ENCODE peak calls at places on chromosomes 11 and 22, in seven cellular contexts. U, Z, W, I, V, F and Y are unnamed samples.

GRCh38 chr11:12162652-12163051 is 52.3 kb downstream of the MICAL2 start:
- DNase-seq in U (no peak), W (no peak), V (no peak), I (no peak), Z (no peak), F (no peak), Y (no peak)

GRCh38 chr11:26891501-26891900 is 102.4 kb upstream of the FIBIN start:
- DNase-seq in I (no peak), W (no peak), U (no peak), F (no peak), Z (no peak), V (no peak), Y (no peak)

GRCh38 chr11:2826679-2827056 is 58.9 kb downstream of the CDKN1C start:
- DNase-seq in I (no peak), U (no peak), F (no peak), Z (no peak), W (no peak), V (no peak), Y (no peak)

GRCh38 chr11:67416416-67417335 is 1.2 kb downstream of the CARNS1 start:
- DNase-seq in Z (no peak), V (no peak), I (no peak), F (no peak), W (peak), U (no peak), Y (no peak)

GRCh38 chr11:17116121-17116520 is 38.7 kb upstream of the RPS13 start:
- DNase-seq in U (no peak), F (no peak), V (no peak), W (no peak), I (no peak), Z (no peak), Y (no peak)

GRCh38 chr11:118998822-118999221 is 884 bp downstream of the CENATAC start:
- DNase-seq in V (peak), Z (no peak), I (peak), W (peak), U (no peak), F (no peak), Y (no peak)

GRCh38 chr11:115682101-115682500 is 177.9 kb upstream of the CADM1 start:
- DNase-seq in V (no peak), F (no peak), U (no peak), Z (no peak), W (no peak), I (no peak), Y (no peak)

GRCh38 chr22:33758125-33758483 is 162.2 kb downstream of the LARGE1 start:
- DNase-seq in Z (no peak), F (no peak), I (no peak), U (no peak), W (no peak), V (no peak), Y (no peak)

GRCh38 chr11:132052904-132053303 is 682.5 kb downstream of the NTM start:
- DNase-seq in F (no peak), Z (no peak), V (no peak), W (no peak), I (no peak), U (no peak), Y (no peak)

GRCh38 chr22:26939466-26939865 is 282.1 kb downstream of the MIAT start:
- DNase-seq in F (no peak), U (no peak), I (no peak), W (no peak), Z (no peak), V (no peak), Y (no peak)

DNA sequence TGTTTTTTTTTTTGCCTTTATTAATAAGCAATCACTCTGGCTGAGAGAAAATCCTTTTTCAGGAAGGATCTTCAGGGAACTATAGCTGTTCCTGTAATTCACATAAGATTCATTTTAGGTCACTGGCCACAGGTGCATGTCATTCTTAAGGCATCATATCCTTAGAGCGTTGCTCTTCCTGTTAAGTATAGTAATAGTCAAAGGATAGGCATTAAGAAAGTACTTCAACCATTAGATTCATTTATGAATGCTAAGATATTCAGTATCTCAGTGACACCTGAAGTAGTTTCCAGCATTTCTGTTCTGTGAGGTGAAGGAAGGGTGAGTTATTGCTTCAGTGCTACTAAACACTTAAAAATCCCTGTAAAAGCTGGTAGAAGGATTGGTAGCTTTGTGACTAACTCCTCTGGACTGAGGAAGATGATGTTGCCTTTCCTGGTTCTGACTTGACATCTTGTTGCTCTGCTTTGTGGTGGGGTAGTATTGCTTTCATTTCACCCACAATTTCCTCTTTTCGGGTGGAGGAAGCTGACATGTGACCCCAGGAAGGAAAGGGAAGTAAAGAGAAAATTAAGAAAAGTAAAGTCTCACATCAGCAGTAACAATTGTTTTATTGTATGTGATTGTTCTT is 34.7 kb downstream of the RNF169 start:
- DNase-seq in U (no peak), I (no peak), Z (no peak), F (no peak), W (no peak), V (peak), Y (peak)
- TF ChIP-seq SP1 in U (no peak), I (no peak), Z (no peak), F (no peak), W (no peak), V (peak), Y (no peak)

GRCh38 chr22:46069518-46070214 is 80.7 kb upstream of the PPARA start:
- DNase-seq in F (no peak), I (no peak), Z (no peak), U (peak), V (peak), W (no peak), Y (no peak)
- TF ChIP-seq SP1 in F (no peak), I (no peak), Z (no peak), U (no peak), V (peak), W (no peak), Y (no peak)

DNA sequence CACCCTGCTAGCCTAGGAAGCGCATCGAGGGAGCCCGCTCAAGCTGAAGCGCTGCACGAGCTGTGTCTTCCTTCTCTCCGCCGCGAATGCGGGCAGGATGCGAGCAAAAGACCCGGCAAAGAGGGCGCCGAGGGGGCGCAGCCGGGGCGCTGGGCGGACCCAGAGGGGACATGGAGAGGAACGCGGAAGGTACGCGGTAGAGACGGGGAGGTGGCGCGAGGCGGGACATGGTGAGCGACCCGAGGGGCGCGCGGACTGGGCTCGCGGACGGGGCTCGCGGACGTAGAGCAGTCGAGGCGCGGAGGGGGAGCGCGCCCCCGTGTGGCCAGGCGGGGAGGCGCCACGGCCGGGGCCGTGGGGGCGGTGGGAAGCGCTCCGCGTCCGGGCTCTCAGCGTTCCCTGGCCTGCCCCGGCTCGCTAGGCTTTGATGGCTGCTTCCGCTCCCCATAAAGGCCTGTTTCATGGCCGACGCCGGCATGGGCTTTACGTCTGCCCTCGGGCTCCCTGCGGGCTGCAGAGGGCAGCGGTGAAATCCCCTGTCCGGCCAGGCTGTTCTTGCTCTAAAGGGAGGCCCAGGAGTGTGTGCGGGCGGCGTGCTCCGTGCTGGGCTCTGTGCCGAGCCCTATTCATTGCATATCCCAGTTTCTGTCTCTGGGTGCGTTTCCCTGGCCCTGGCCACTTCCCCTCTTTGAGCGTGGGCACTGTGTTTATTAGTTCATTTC is 31.2 kb upstream of the TRIM29 start:
- DNase-seq in W (peak), I (peak), U (peak), Z (peak), V (no peak), F (peak), Y (no peak)
- TF ChIP-seq SP1 in W (no peak), I (no peak), U (no peak), Z (peak), V (no peak), F (no peak), Y (no peak)

GRCh38 chr11:65298655-65299179 is 15.9 kb upstream of the CDC42EP2 start:
- DNase-seq in F (no peak), W (no peak), V (no peak), U (no peak), Z (no peak), I (no peak), Y (no peak)

GRCh38 chr11:65295571-65296338 is 18.9 kb upstream of the CDC42EP2 start:
- DNase-seq in U (no peak), I (no peak), F (no peak), V (no peak), Z (no peak), W (no peak), Y (no peak)

GRCh38 chr11:65300621-65301290 is 13.9 kb upstream of the CDC42EP2 start:
- DNase-seq in I (no peak), Z (no peak), W (no peak), U (no peak), V (no peak), F (no peak), Y (no peak)

GRCh38 chr11:65297026-65297667 is 17.5 kb upstream of the CDC42EP2 start:
- DNase-seq in U (no peak), F (no peak), W (no peak), Z (no peak), I (no peak), V (no peak), Y (no peak)

GRCh38 chr11:65298131-65298535 is 16.5 kb upstream of the CDC42EP2 start:
- DNase-seq in W (no peak), V (no peak), I (no peak), U (no peak), F (no peak), Z (no peak), Y (no peak)
- TF ChIP-seq SP1 in W (no peak), V (no peak), I (no peak), U (no peak), F (no peak), Z (no peak), Y (no peak)

GRCh38 chr11:69278091-69278867 is 15.7 kb upstream of the MYEOV start:
- DNase-seq in V (no peak), I (no peak), U (no peak), W (no peak), Z (no peak), F (no peak), Y (no peak)
- TF ChIP-seq SP1 in V (no peak), I (no peak), U (no peak), W (no peak), Z (no peak), F (no peak), Y (no peak)

GRCh38 chr11:128889657-128890213 is 1.4 kb upstream of the KCNJ5 start:
- DNase-seq in I (no peak), V (no peak), F (no peak), Z (no peak), U (no peak), W (no peak), Y (no peak)

GRCh38 chr11:128884054-128884453 is 7.1 kb upstream of the KCNJ5 start:
- DNase-seq in W (no peak), U (no peak), F (no peak), I (no peak), Z (no peak), V (no peak), Y (no peak)

GRCh38 chr11:128884703-128885338 is 6.3 kb upstream of the KCNJ5 start:
- DNase-seq in I (peak), U (peak), V (peak), W (peak), Z (peak), F (peak), Y (no peak)

GRCh38 chr11:128888034-128888985 is 2.8 kb upstream of the KCNJ5 start:
- DNase-seq in W (no peak), V (no peak), U (no peak), F (peak), I (no peak), Z (no peak), Y (no peak)

GRCh38 chr11:128886401-128887119 is 4.6 kb upstream of the KCNJ5 start:
- DNase-seq in Z (no peak), F (no peak), W (no peak), V (no peak), I (peak), U (peak), Y (no peak)
- TF ChIP-seq SP1 in Z (no peak), F (no peak), W (no peak), V (no peak), I (no peak), U (no peak), Y (no peak)

GRCh38 chr11:126981635-126982034 is 18.9 kb downstream of the KIRREL3 start:
- DNase-seq in V (no peak), U (no peak), Z (no peak), I (no peak), F (no peak), W (no peak), Y (no peak)

GRCh38 chr11:126978911-126979310 is 21.7 kb downstream of the KIRREL3 start:
- DNase-seq in W (no peak), U (no peak), V (no peak), F (no peak), I (no peak), Z (no peak), Y (no peak)

GRCh38 chr11:126973051-126973450 is 27.5 kb downstream of the KIRREL3 start:
- DNase-seq in F (no peak), U (no peak), V (no peak), I (no peak), W (no peak), Z (no peak), Y (no peak)

DNA sequence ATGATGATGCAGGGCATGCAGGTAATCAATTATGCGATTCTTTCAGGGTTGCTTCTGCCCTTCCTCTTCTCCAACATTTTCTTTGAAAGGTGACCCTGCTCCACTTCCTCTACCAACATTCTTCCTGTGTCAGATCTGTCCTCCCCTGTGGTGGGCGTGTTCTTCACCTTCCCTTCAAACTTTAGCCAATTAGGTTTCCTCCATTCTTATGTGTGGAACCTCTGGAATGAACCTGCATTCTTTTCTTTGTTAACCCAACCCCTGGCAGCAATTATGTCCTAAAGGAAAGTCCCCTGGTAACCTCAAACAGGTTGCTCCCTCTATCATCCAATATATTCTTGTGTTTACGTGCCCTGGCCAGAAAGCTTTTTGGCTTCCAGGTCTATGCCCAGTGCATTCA is 22.4 kb downstream of the KIRREL3 start:
- DNase-seq in W (no peak), I (no peak), U (no peak), V (no peak), F (no peak), Z (peak), Y (no peak)
- TF ChIP-seq SP1 in W (no peak), I (no peak), U (no peak), V (no peak), F (no peak), Z (no peak), Y (no peak)

DNA sequence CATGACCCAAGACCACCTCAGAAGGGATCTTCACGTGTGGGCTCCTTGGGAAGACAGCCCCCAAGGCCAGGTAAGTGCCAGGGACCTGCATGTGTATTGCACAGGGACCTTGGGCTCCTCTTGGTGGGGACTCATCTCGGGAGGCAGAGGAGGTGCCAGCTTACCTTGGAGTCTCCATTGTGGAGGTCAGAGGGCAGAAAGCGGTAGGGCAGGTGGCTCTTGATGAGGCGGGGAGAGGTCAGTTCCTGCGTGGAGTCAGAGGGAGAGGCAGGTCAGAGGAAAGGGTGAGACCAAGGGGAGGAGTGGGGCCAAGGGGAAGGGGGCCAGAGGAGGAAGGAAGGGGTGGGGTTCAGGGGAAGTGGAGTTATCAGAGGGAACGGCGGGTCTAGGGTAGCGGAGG is 22.5 kb downstream of the SULT4A1 start:
- DNase-seq in V (no peak), U (no peak), Z (no peak), I (no peak), F (no peak), W (no peak), Y (no peak)
- TF ChIP-seq SP1 in V (no peak), U (no peak), Z (no peak), I (no peak), F (no peak), W (no peak), Y (no peak)

GRCh38 chr22:38724926-38725571 is 19.3 kb downstream of the GTPBP1 start:
- DNase-seq in I (peak), U (peak), F (no peak), W (peak), V (no peak), Z (no peak), Y (no peak)

GRCh38 chr22:38721551-38721950 is 15.8 kb downstream of the GTPBP1 start:
- DNase-seq in U (no peak), Z (no peak), W (no peak), V (no peak), F (no peak), I (no peak), Y (no peak)

GRCh38 chr22:38727123-38727522 is 21.4 kb downstream of the GTPBP1 start:
- DNase-seq in Z (no peak), F (no peak), I (no peak), W (no peak), V (no peak), U (no peak), Y (no peak)

GRCh38 chr22:38725900-38726655 is 20.3 kb downstream of the GTPBP1 start:
- DNase-seq in W (no peak), I (no peak), Z (no peak), V (no peak), F (no peak), U (no peak), Y (no peak)

GRCh38 chr22:38724176-38724575 is 18.4 kb downstream of the GTPBP1 start:
- DNase-seq in Z (no peak), W (no peak), V (no peak), I (no peak), U (no peak), F (no peak), Y (no peak)
- TF ChIP-seq SP1 in Z (no peak), W (no peak), V (no peak), I (no peak), U (no peak), F (no peak), Y (no peak)

GRCh38 chr22:50267591-50268390 is 2.4 kb downstream of the MAPK11 start:
- DNase-seq in F (peak), V (no peak), I (peak), U (no peak), Z (peak), W (no peak), Y (no peak)

GRCh38 chr22:50269573-50270301 is 443 bp downstream of the MAPK11 start:
- DNase-seq in W (no peak), V (no peak), F (no peak), U (no peak), Z (peak), I (peak), Y (no peak)

GRCh38 chr22:50264946-50265669 is 3.6 kb upstream of the MAPK12 start:
- DNase-seq in F (no peak), Z (no peak), I (no peak), W (no peak), V (no peak), U (no peak), Y (no peak)

GRCh38 chr22:50268655-50269113 is 1.5 kb downstream of the MAPK11 start:
- DNase-seq in Z (no peak), W (no peak), F (no peak), V (no peak), U (no peak), I (no peak), Y (no peak)

GRCh38 chr22:50266994-50267393 is 3.2 kb downstream of the MAPK11 start:
- DNase-seq in U (no peak), I (no peak), W (no peak), Z (no peak), F (no peak), V (no peak), Y (no peak)
- TF ChIP-seq SP1 in U (no peak), I (no peak), W (no peak), Z (no peak), F (no peak), V (no peak), Y (no peak)